ENCODE peak calls at places on chromosomes 1 and 21, in ten cellular contexts. D is IMR-90, J is psoas muscle, H is hepatocyte, M is heart left ventricle, T is fibroblast of lung, W is pancreas, Z is heart right ventricle, Q is transverse colon, B is A673. G is an unnamed sample. For H3K27me3, the result is how much of the 10 kb centered on the place peaks cover.

GRCh38 chr1:226403522-226404034 is 4.3 kb downstream of the PARP1 start:
- DNase-seq in D (peak), J (no peak), H (no peak), M (no peak), T (peak), W (no peak), Z (no peak), Q (no peak), B (peak), G (no peak)

GRCh38 chr1:40270152-40270834 is 12.3 kb downstream of the ZMPSTE24 start:
- DNase-seq in D (peak), J (no peak), H (no peak), M (no peak), T (peak), W (no peak), Z (no peak), Q (no peak), B (no peak), G (no peak)

GRCh38 chr21:39392296-39392695 is 43.4 kb upstream of the HMGN1 start:
- DNase-seq in D (no peak), J (no peak), H (no peak), M (no peak), T (no peak), W (no peak), Z (no peak), Q (no peak), B (no peak), G (no peak)

GRCh38 chr1:239616686-239617085 is 230.3 kb downstream of the CHRM3 start:
- DNase-seq in D (no peak), J (no peak), H (no peak), M (no peak), T (peak), W (no peak), Z (no peak), Q (no peak), B (no peak), G (no peak)

GRCh38 chr21:36788116-36788515 is 89.2 kb downstream of the SIM2 start:
- DNase-seq in D (no peak), J (no peak), H (peak), M (no peak), T (no peak), W (no peak), Z (no peak), Q (peak), B (peak), G (no peak)

GRCh38 chr1:178724386-178724733 is 684 bp upstream of the RALGPS2 start:
- DNase-seq in D (no peak), J (no peak), H (no peak), M (no peak), T (no peak), W (no peak), Z (no peak), Q (no peak), B (no peak), G (no peak)

GRCh38 chr1:116286541-116286971 is 86.5 kb upstream of the ATP1A1 start:
- DNase-seq in D (peak), J (no peak), H (no peak), M (no peak), T (peak), W (no peak), Z (no peak), Q (no peak), B (no peak), G (no peak)

GRCh38 chr21:39317134-39318090 is 4.0 kb upstream of the BRWD1 start:
- DNase-seq in D (no peak), J (no peak), H (peak), M (no peak), T (no peak), W (no peak), Z (no peak), Q (no peak), B (no peak), G (no peak)

GRCh38 chr1:204513117-204513716 is 3.0 kb upstream of the MDM4 start:
- DNase-seq in D (no peak), J (no peak), H (no peak), M (no peak), T (no peak), W (no peak), Z (no peak), Q (no peak), B (peak), G (peak)

GRCh38 chr1:48182441-48182840 is 40.1 kb upstream of the SLC5A9 start:
- DNase-seq in D (no peak), J (no peak), H (no peak), M (no peak), T (no peak), W (no peak), Z (no peak), Q (no peak), B (no peak), G (no peak)

GRCh38 chr1:160726498-160727391 is 12.3 kb upstream of the SLAMF7 start:
- DNase-seq in D (peak), J (no peak), H (peak), M (peak), T (peak), W (no peak), Z (no peak), Q (peak), B (peak), G (peak)
- TF ChIP-seq CTCF in D (peak), J (peak), H (peak), M (peak), T (peak), W (peak), Z (peak), Q (peak), B (peak), G (peak)

GRCh38 chr1:214216779-214217178 is 64.2 kb upstream of the SMYD2 start:
- DNase-seq in D (no peak), J (no peak), H (peak), M (no peak), T (no peak), W (no peak), Z (no peak), Q (no peak), B (no peak), G (no peak)
- H3K27me3 ChIP-seq in D (under half), J (under half), H (under half), M (under half), T (under half), W (under half), Z (under half), Q (under half), B (under half), G (under half)

DNA sequence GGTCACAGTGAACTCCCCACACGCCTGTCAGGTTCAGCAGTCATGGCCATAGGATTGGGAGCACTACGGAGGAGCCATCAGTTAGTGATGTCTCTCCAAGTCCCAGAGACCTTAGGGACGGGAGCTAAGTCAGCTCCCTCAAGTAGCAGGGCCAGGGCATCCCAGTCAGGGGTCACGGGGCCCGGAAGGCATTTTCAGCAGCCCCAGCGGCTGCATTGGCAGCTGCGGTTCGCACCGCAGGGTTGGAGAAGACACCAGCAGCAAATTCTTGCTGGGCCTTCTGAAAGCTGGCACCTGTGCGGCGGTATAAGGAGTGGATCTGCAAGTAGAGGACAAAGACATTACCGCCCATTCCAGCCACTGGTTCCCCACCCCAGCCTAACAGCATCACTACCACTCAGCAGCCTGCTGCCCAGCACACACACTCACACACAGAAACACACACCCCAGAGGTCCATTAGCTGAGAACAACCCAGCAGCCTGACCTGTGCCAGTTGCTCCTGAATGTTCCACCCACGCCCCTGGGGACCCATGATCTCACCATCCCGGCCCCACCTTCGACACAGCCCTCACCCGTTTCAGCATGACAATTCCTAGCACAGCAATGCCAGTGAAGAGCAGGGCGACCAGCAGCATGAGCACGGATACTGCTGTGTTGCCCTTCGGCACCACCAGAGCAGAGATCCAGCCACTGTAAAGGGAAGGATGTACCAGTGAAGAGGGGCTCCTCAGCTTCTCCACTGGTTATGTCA is 994 bp upstream of the ENTREP3 start:
- DNase-seq in D (no peak), J (no peak), H (no peak), M (no peak), T (no peak), W (no peak), Z (no peak), Q (no peak), B (no peak), G (no peak)
- H3K4me3 ChIP-seq in D (peak), J (peak), H (peak), M (peak), T (peak), W (no peak), Z (peak), Q (no peak), B (peak), G (no peak)

GRCh38 chr1:161098161-161099068 is at the start of gene KLHDC9:
- DNase-seq in D (peak), J (peak), H (peak), M (peak), T (peak), W (peak), Z (peak), Q (peak), B (peak), G (peak)
- TF ChIP-seq CTCF in D (no peak), J (no peak), H (no peak), M (no peak), T (no peak), W (peak), Z (no peak), Q (peak), B (no peak), G (no peak)

G was measured in GM06990.